ENCODE peak calls at places on chromosome 12, in six cellular contexts. One of them, this sample, is unnamed.

GRCh38 chr12:107475900-107476299 is 209.7 kb upstream of the PWP1 start:
- DNase-seq in transverse colon: no peak
- DNase-seq in iPS DF 6.9: no peak
- DNase-seq in A673: no peak
- DNase-seq in HFF-Myc: no peak
- DNase-seq in activated effector memory CD4-positive, alpha-beta T cell treated with anti-CD3 and anti-CD28 coated beads, Interleukin-2, amount 50 U/mL, for 16 hours: no peak
- DNase-seq in this sample: no peak

GRCh38 chr12:23221066-23221465 is 596.1 kb downstream of the ETNK1 start:
- DNase-seq in transverse colon: no peak
- DNase-seq in iPS DF 6.9: peak
- DNase-seq in A673: peak
- DNase-seq in activated effector memory CD4-positive, alpha-beta T cell treated with anti-CD3 and anti-CD28 coated beads, Interleukin-2, amount 50 U/mL, for 16 hours: no peak
- DNase-seq in HFF-Myc: no peak
- DNase-seq in this sample: no peak

GRCh38 chr12:11822071-11822818 is 172.8 kb downstream of the ETV6 start:
- DNase-seq in iPS DF 6.9: no peak
- DNase-seq in HFF-Myc: no peak
- DNase-seq in transverse colon: peak
- DNase-seq in A673: peak
- DNase-seq in activated effector memory CD4-positive, alpha-beta T cell treated with anti-CD3 and anti-CD28 coated beads, Interleukin-2, amount 50 U/mL, for 16 hours: peak
- DNase-seq in this sample: no peak

GRCh38 chr12:105748806-105749600 is 389.8 kb downstream of the NUAK1 start:
- DNase-seq in HFF-Myc: peak
- DNase-seq in transverse colon: no peak
- DNase-seq in activated effector memory CD4-positive, alpha-beta T cell treated with anti-CD3 and anti-CD28 coated beads, Interleukin-2, amount 50 U/mL, for 16 hours: no peak
- DNase-seq in iPS DF 6.9: no peak
- DNase-seq in A673: no peak
- DNase-seq in this sample: no peak

GRCh38 chr12:25347716-25348261 is 97.1 kb upstream of the KRAS start:
- DNase-seq in activated effector memory CD4-positive, alpha-beta T cell treated with anti-CD3 and anti-CD28 coated beads, Interleukin-2, amount 50 U/mL, for 16 hours: no peak
- DNase-seq in transverse colon: no peak
- DNase-seq in A673: no peak
- DNase-seq in HFF-Myc: no peak
- DNase-seq in iPS DF 6.9: no peak
- DNase-seq in this sample: peak

GRCh38 chr12:43453761-43454160 is 98.2 kb downstream of the ADAMTS20 start:
- DNase-seq in transverse colon: no peak
- DNase-seq in activated effector memory CD4-positive, alpha-beta T cell treated with anti-CD3 and anti-CD28 coated beads, Interleukin-2, amount 50 U/mL, for 16 hours: no peak
- DNase-seq in iPS DF 6.9: no peak
- DNase-seq in HFF-Myc: no peak
- DNase-seq in A673: peak
- DNase-seq in this sample: no peak

GRCh38 chr12:8644345-8645248 is 18.0 kb downstream of the MFAP5 start:
- DNase-seq in iPS DF 6.9: no peak
- DNase-seq in A673: no peak
- DNase-seq in transverse colon: no peak
- DNase-seq in HFF-Myc: no peak
- DNase-seq in activated effector memory CD4-positive, alpha-beta T cell treated with anti-CD3 and anti-CD28 coated beads, Interleukin-2, amount 50 U/mL, for 16 hours: peak
- DNase-seq in this sample: no peak

GRCh38 chr12:7092229-7092985 is at the start of gene C1R:
- DNase-seq in transverse colon: peak
- DNase-seq in A673: peak
- DNase-seq in HFF-Myc: peak
- DNase-seq in iPS DF 6.9: no peak
- DNase-seq in activated effector memory CD4-positive, alpha-beta T cell treated with anti-CD3 and anti-CD28 coated beads, Interleukin-2, amount 50 U/mL, for 16 hours: peak
- DNase-seq in this sample: no peak

GRCh38 chr12:58458093-58458492 is 462.2 kb downstream of the LRIG3 start:
- DNase-seq in activated effector memory CD4-positive, alpha-beta T cell treated with anti-CD3 and anti-CD28 coated beads, Interleukin-2, amount 50 U/mL, for 16 hours: no peak
- DNase-seq in A673: no peak
- DNase-seq in iPS DF 6.9: no peak
- DNase-seq in transverse colon: no peak
- DNase-seq in HFF-Myc: no peak
- DNase-seq in this sample: no peak

GRCh38 chr12:110179291-110179690 is 55.1 kb downstream of the IFT81 start:
- DNase-seq in A673: peak
- DNase-seq in HFF-Myc: no peak
- DNase-seq in activated effector memory CD4-positive, alpha-beta T cell treated with anti-CD3 and anti-CD28 coated beads, Interleukin-2, amount 50 U/mL, for 16 hours: no peak
- DNase-seq in iPS DF 6.9: no peak
- DNase-seq in transverse colon: no peak
- DNase-seq in this sample: no peak

GRCh38 chr12:19572920-19573558 is 133.7 kb downstream of the AEBP2 start:
- DNase-seq in A673: peak
- DNase-seq in HFF-Myc: peak
- DNase-seq in transverse colon: peak
- DNase-seq in iPS DF 6.9: peak
- DNase-seq in activated effector memory CD4-positive, alpha-beta T cell treated with anti-CD3 and anti-CD28 coated beads, Interleukin-2, amount 50 U/mL, for 16 hours: no peak
- DNase-seq in this sample: peak

GRCh38 chr12:96501139-96501741 is 11.9 kb downstream of the CFAP54 start:
- DNase-seq in A673: peak
- DNase-seq in transverse colon: peak
- DNase-seq in iPS DF 6.9: no peak
- DNase-seq in HFF-Myc: peak
- DNase-seq in activated effector memory CD4-positive, alpha-beta T cell treated with anti-CD3 and anti-CD28 coated beads, Interleukin-2, amount 50 U/mL, for 16 hours: peak
- DNase-seq in this sample: no peak

GRCh38 chr12:26982866-26983265 is 31.3 kb downstream of the TM7SF3 start:
- DNase-seq in iPS DF 6.9: no peak
- DNase-seq in A673: no peak
- DNase-seq in activated effector memory CD4-positive, alpha-beta T cell treated with anti-CD3 and anti-CD28 coated beads, Interleukin-2, amount 50 U/mL, for 16 hours: no peak
- DNase-seq in transverse colon: no peak
- DNase-seq in HFF-Myc: no peak
- DNase-seq in this sample: no peak